ENCODE peak calls at places on chromosomes 1 and 21, in nine cellular contexts. One of them, this sample, is unnamed.
A peak's percentile ranks its signal among the peaks of the same experiment; 100 is the strongest.

GRCh38 chr1:2534775-2535387 is 4.8 kb upstream of the HES5 start:
- DNase-seq in uterus: no peak
- DNase-seq in IMR-90: peak; percentile 71
- DNase-seq in heart left ventricle: no peak
- DNase-seq in prostate gland: no peak
- DNase-seq in ovary: no peak
- DNase-seq in esophagus squamous epithelium: no peak
- DNase-seq in right lobe of liver: no peak
- DNase-seq in sigmoid colon: no peak
- DNase-seq in this sample: no peak

GRCh38 chr1:81179239-81179638 is 621.5 kb upstream of the ADGRL2 start:
- DNase-seq in uterus: no peak
- DNase-seq in IMR-90: peak; percentile 99
- DNase-seq in heart left ventricle: no peak
- DNase-seq in prostate gland: no peak
- DNase-seq in ovary: no peak
- DNase-seq in esophagus squamous epithelium: no peak
- DNase-seq in right lobe of liver: no peak
- DNase-seq in sigmoid colon: no peak
- DNase-seq in this sample: peak; percentile 53

GRCh38 chr1:181737056-181737455 is 253.7 kb downstream of the CACNA1E start:
- DNase-seq in uterus: no peak
- DNase-seq in IMR-90: no peak
- DNase-seq in heart left ventricle: no peak
- DNase-seq in prostate gland: no peak
- DNase-seq in ovary: no peak
- DNase-seq in esophagus squamous epithelium: no peak
- DNase-seq in right lobe of liver: no peak
- DNase-seq in sigmoid colon: no peak
- DNase-seq in this sample: no peak

GRCh38 chr21:31665397-31665796 is 5.9 kb downstream of the SOD1 start:
- DNase-seq in uterus: no peak
- DNase-seq in IMR-90: peak; percentile 54
- DNase-seq in heart left ventricle: no peak
- DNase-seq in prostate gland: no peak
- DNase-seq in ovary: no peak
- DNase-seq in esophagus squamous epithelium: no peak
- DNase-seq in right lobe of liver: peak; percentile 50
- DNase-seq in sigmoid colon: no peak
- DNase-seq in this sample: no peak

GRCh38 chr1:73366734-73367413 is 831.1 kb downstream of the LRRIQ3 start:
- DNase-seq in uterus: no peak
- DNase-seq in IMR-90: no peak
- DNase-seq in heart left ventricle: no peak
- DNase-seq in prostate gland: no peak
- DNase-seq in ovary: no peak
- DNase-seq in esophagus squamous epithelium: no peak
- DNase-seq in right lobe of liver: no peak
- DNase-seq in sigmoid colon: no peak
- DNase-seq in this sample: no peak

GRCh38 chr1:15290382-15290781 is 43.4 kb downstream of the FHAD1 start:
- DNase-seq in uterus: no peak
- DNase-seq in IMR-90: peak; percentile 98
- DNase-seq in heart left ventricle: no peak
- DNase-seq in prostate gland: no peak
- DNase-seq in ovary: no peak
- DNase-seq in esophagus squamous epithelium: no peak
- DNase-seq in right lobe of liver: no peak
- DNase-seq in sigmoid colon: no peak
- DNase-seq in this sample: no peak

GRCh38 chr1:9538669-9539164 is 548 bp upstream of the SLC25A33 start:
- DNase-seq in uterus: peak; percentile 24
- DNase-seq in IMR-90: no peak
- DNase-seq in heart left ventricle: peak; percentile 15
- DNase-seq in prostate gland: no peak
- DNase-seq in ovary: peak; percentile 57
- DNase-seq in esophagus squamous epithelium: no peak
- DNase-seq in right lobe of liver: no peak
- DNase-seq in sigmoid colon: peak; percentile 71
- DNase-seq in this sample: no peak

GRCh38 chr1:83508485-83509151 is 490.3 kb downstream of the TTLL7 start:
- DNase-seq in uterus: no peak
- DNase-seq in IMR-90: peak; percentile 41
- DNase-seq in heart left ventricle: peak; percentile 56
- DNase-seq in prostate gland: no peak
- DNase-seq in ovary: no peak
- DNase-seq in esophagus squamous epithelium: no peak
- DNase-seq in right lobe of liver: peak; percentile 62
- DNase-seq in sigmoid colon: no peak
- DNase-seq in this sample: no peak

GRCh38 chr1:231407537-231408396 is 14.3 kb downstream of the EGLN1 start:
- DNase-seq in uterus: no peak
- DNase-seq in IMR-90: peak; percentile 46
- DNase-seq in heart left ventricle: no peak
- DNase-seq in prostate gland: no peak
- DNase-seq in ovary: no peak
- DNase-seq in esophagus squamous epithelium: no peak
- DNase-seq in right lobe of liver: no peak
- DNase-seq in sigmoid colon: no peak
- DNase-seq in this sample: no peak

GRCh38 chr1:170049191-170049800 is 25.2 kb downstream of the KIFAP3 start:
- DNase-seq in uterus: no peak
- DNase-seq in IMR-90: no peak
- DNase-seq in heart left ventricle: no peak
- DNase-seq in prostate gland: no peak
- DNase-seq in ovary: no peak
- DNase-seq in esophagus squamous epithelium: no peak
- DNase-seq in right lobe of liver: no peak
- DNase-seq in sigmoid colon: no peak
- DNase-seq in this sample: no peak

GRCh38 chr1:9705337-9706098 is 54.0 kb downstream of the PIK3CD start:
- DNase-seq in uterus: no peak
- DNase-seq in IMR-90: peak; percentile 64
- DNase-seq in heart left ventricle: no peak
- DNase-seq in prostate gland: no peak
- DNase-seq in ovary: no peak
- DNase-seq in esophagus squamous epithelium: no peak
- DNase-seq in right lobe of liver: no peak
- DNase-seq in sigmoid colon: no peak
- DNase-seq in this sample: no peak

GRCh38 chr1:192550922-192551534 is 24.5 kb upstream of the RGS1 start:
- DNase-seq in uterus: no peak
- DNase-seq in IMR-90: peak; percentile 88
- DNase-seq in heart left ventricle: no peak
- DNase-seq in prostate gland: no peak
- DNase-seq in ovary: no peak
- DNase-seq in esophagus squamous epithelium: no peak
- DNase-seq in right lobe of liver: no peak
- DNase-seq in sigmoid colon: no peak
- DNase-seq in this sample: no peak

GRCh38 chr1:166920561-166921475 is 44.8 kb upstream of the TADA1 start:
- DNase-seq in uterus: peak; percentile 15
- DNase-seq in IMR-90: no peak
- DNase-seq in heart left ventricle: no peak
- DNase-seq in prostate gland: no peak
- DNase-seq in ovary: no peak
- DNase-seq in esophagus squamous epithelium: no peak
- DNase-seq in right lobe of liver: no peak
- DNase-seq in sigmoid colon: peak; percentile 63
- DNase-seq in this sample: no peak

GRCh38 chr1:209023790-209024189 is 559.7 kb upstream of the CAMK1G start:
- DNase-seq in uterus: no peak
- DNase-seq in IMR-90: no peak
- DNase-seq in heart left ventricle: no peak
- DNase-seq in prostate gland: no peak
- DNase-seq in ovary: no peak
- DNase-seq in esophagus squamous epithelium: no peak
- DNase-seq in right lobe of liver: no peak
- DNase-seq in sigmoid colon: no peak
- DNase-seq in this sample: no peak

GRCh38 chr1:109255097-109255651 is 5.8 kb downstream of the CELSR2 start:
- DNase-seq in uterus: no peak
- DNase-seq in IMR-90: no peak
- DNase-seq in heart left ventricle: no peak
- DNase-seq in prostate gland: no peak
- DNase-seq in ovary: peak; percentile 21
- DNase-seq in esophagus squamous epithelium: no peak
- DNase-seq in right lobe of liver: no peak
- DNase-seq in sigmoid colon: no peak
- DNase-seq in this sample: no peak

GRCh38 chr1:226063362-226064167 is 1.0 kb downstream of the H3-3A start:
- DNase-seq in uterus: peak; percentile 51
- DNase-seq in IMR-90: peak; percentile 28
- DNase-seq in heart left ventricle: peak; percentile 56
- DNase-seq in prostate gland: peak; percentile 73
- DNase-seq in ovary: peak; percentile 65
- DNase-seq in esophagus squamous epithelium: no peak
- DNase-seq in right lobe of liver: peak; percentile 70
- DNase-seq in sigmoid colon: peak; percentile 75
- DNase-seq in this sample: peak; percentile 70
- TF ChIP-seq POLR2A in uterus: peak; percentile 41
- TF ChIP-seq POLR2A in IMR-90: no peak
- TF ChIP-seq POLR2A in heart left ventricle: no peak
- TF ChIP-seq POLR2A in prostate gland: no peak
- TF ChIP-seq POLR2A in ovary: no peak
- TF ChIP-seq POLR2A in esophagus squamous epithelium: peak; percentile 19
- TF ChIP-seq POLR2A in right lobe of liver: no peak
- TF ChIP-seq POLR2A in sigmoid colon: no peak
- TF ChIP-seq POLR2A in this sample: no peak

GRCh38 chr1:111988743-111989453 is 570 bp downstream of the KCND3 start:
- DNase-seq in uterus: no peak
- DNase-seq in IMR-90: no peak
- DNase-seq in heart left ventricle: peak; percentile 26
- DNase-seq in prostate gland: peak; percentile 28
- DNase-seq in ovary: no peak
- DNase-seq in esophagus squamous epithelium: no peak
- DNase-seq in right lobe of liver: peak; percentile 81
- DNase-seq in sigmoid colon: no peak
- DNase-seq in this sample: no peak

GRCh38 chr1:111990878-111991760 is 1.7 kb upstream of the KCND3 start:
- DNase-seq in uterus: peak; percentile 76
- DNase-seq in IMR-90: no peak
- DNase-seq in heart left ventricle: peak; percentile 77
- DNase-seq in prostate gland: peak; percentile 87
- DNase-seq in ovary: peak; percentile 44
- DNase-seq in esophagus squamous epithelium: no peak
- DNase-seq in right lobe of liver: peak; percentile 91
- DNase-seq in sigmoid colon: peak; percentile 84
- DNase-seq in this sample: no peak

GRCh38 chr1:111988377-111988742 is 1.1 kb downstream of the KCND3 start:
- DNase-seq in uterus: no peak
- DNase-seq in IMR-90: no peak
- DNase-seq in heart left ventricle: no peak
- DNase-seq in prostate gland: no peak
- DNase-seq in ovary: no peak
- DNase-seq in esophagus squamous epithelium: no peak
- DNase-seq in right lobe of liver: no peak
- DNase-seq in sigmoid colon: no peak
- DNase-seq in this sample: no peak

GRCh38 chr1:111989531-111990025 is at the start of gene KCND3:
- DNase-seq in uterus: peak; percentile 47
- DNase-seq in IMR-90: peak; percentile 3
- DNase-seq in heart left ventricle: peak; percentile 48
- DNase-seq in prostate gland: peak; percentile 34
- DNase-seq in ovary: peak; percentile 25
- DNase-seq in esophagus squamous epithelium: no peak
- DNase-seq in right lobe of liver: peak; percentile 64
- DNase-seq in sigmoid colon: no peak
- DNase-seq in this sample: no peak

DNA sequence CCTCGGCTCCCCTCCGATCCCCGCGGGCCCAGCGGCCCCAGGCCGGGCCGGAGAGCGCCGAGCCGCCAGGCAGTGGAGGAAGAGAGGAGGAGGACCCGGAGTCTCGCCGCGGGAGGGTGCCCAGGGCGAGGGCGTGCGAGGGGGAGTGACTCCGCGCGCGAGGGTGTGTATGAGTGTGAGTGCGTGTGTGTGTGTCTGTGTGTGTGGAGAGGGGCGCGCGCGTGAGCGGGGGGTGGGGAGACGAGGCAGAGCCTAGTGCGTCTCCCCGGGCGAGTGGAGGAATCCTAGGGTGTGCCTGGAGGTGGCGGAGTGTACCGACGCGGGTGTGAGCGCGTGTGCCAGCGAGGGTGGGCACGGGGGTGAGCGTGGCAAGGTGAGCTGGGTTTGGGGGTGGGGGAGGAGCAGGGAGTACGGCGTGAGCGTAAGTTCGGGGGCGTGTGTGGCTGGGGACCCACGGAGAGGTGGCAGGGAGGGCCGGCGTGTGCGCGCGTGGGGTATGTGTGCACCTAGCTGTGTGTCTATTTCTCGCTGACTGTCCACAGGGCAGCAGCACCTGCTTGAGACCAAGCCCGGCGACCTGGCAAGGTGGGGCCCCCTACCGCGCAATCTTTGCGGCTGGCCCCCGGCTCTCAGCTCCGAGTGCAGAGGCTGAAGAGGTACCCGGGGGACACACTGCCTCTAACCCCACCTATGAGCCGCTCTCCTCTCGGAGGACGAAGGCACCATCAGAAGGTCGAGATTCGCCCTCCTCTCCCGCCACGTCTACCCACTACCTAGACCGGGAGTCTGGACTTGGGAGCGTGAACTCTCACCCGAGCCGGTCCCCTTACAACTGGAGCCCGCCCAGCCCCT is 784 bp upstream of the KCND3 start:
- DNase-seq in uterus: peak; percentile 45
- DNase-seq in IMR-90: no peak
- DNase-seq in heart left ventricle: peak; percentile 39
- DNase-seq in prostate gland: peak; percentile 37
- DNase-seq in ovary: peak; percentile 28
- DNase-seq in esophagus squamous epithelium: no peak
- DNase-seq in right lobe of liver: peak; percentile 63
- DNase-seq in sigmoid colon: no peak
- DNase-seq in this sample: no peak
- H3K4me3 ChIP-seq in uterus: peak overlapping the region; percentile 43
- H3K4me3 ChIP-seq in IMR-90: peak overlapping the region; percentile 39
- H3K4me3 ChIP-seq in heart left ventricle: peak overlapping the region; percentile 61
- H3K4me3 ChIP-seq in prostate gland: peak overlapping the region; percentile 70
- H3K4me3 ChIP-seq in ovary: peak overlapping the region; percentile 52
- H3K4me3 ChIP-seq in esophagus squamous epithelium: peak overlapping the region; percentile 54
- H3K4me3 ChIP-seq in right lobe of liver: peak overlapping the region; percentile 47
- H3K4me3 ChIP-seq in sigmoid colon: peak overlapping the region; percentile 65
- H3K4me3 ChIP-seq in this sample: peak overlapping the region; percentile 20

GRCh38 chr21:33588485-33589335 is at the start of gene DONSON:
- DNase-seq in uterus: peak; percentile 89
- DNase-seq in IMR-90: peak; percentile 73
- DNase-seq in heart left ventricle: peak; percentile 90
- DNase-seq in prostate gland: peak; percentile 75
- DNase-seq in ovary: peak; percentile 93
- DNase-seq in esophagus squamous epithelium: peak; percentile 17
- DNase-seq in right lobe of liver: peak; percentile 96
- DNase-seq in sigmoid colon: peak; percentile 91
- DNase-seq in this sample: peak; percentile 93
- TF ChIP-seq POLR2A in uterus: peak; percentile 64
- TF ChIP-seq POLR2A in IMR-90: peak; percentile 87
- TF ChIP-seq POLR2A in heart left ventricle: peak; percentile 77
- TF ChIP-seq POLR2A in prostate gland: peak; percentile 77
- TF ChIP-seq POLR2A in ovary: peak; percentile 44
- TF ChIP-seq POLR2A in esophagus squamous epithelium: peak; percentile 62
- TF ChIP-seq POLR2A in right lobe of liver: peak; percentile 81
- TF ChIP-seq POLR2A in sigmoid colon: no peak
- TF ChIP-seq POLR2A in this sample: peak; percentile 33

DNA sequence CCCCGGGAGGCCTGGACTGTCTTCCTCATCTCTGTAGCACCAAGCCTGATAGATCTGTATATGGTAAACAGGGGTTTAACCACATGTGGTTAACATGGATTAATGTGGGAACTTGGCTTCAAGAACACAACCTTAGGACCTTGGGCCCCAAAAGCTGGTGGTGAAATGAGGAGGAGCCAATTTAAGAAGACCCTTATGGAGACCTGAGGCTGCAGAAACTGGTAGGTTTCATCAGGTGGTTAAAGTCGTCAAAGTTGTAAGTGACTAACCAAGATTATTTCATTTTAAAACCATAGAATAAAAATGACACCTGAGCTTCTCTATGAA is 14.0 kb downstream of the THEMIS2 start:
- DNase-seq in uterus: no peak
- DNase-seq in IMR-90: no peak
- DNase-seq in heart left ventricle: no peak
- DNase-seq in prostate gland: no peak
- DNase-seq in ovary: no peak
- DNase-seq in esophagus squamous epithelium: no peak
- DNase-seq in right lobe of liver: no peak
- DNase-seq in sigmoid colon: no peak
- DNase-seq in this sample: no peak
- H3K4me3 ChIP-seq in uterus: no peak overlapping the region
- H3K4me3 ChIP-seq in IMR-90: no peak overlapping the region
- H3K4me3 ChIP-seq in heart left ventricle: peak overlapping the region; percentile 43
- H3K4me3 ChIP-seq in prostate gland: no peak overlapping the region
- H3K4me3 ChIP-seq in ovary: no peak overlapping the region
- H3K4me3 ChIP-seq in esophagus squamous epithelium: no peak overlapping the region
- H3K4me3 ChIP-seq in right lobe of liver: no peak overlapping the region
- H3K4me3 ChIP-seq in sigmoid colon: no peak overlapping the region
- H3K4me3 ChIP-seq in this sample: no peak overlapping the region

This sample was measured in Peyer's patch.